ENCODE peak calls at places on chromosomes 16 and 17, in ten cellular contexts. T is ELF-1; U is HFF-Myc; R is CD8-positive, alpha-beta T cell; Q is stimulated activated CD4-positive, alpha-beta T cell treated with anti-CD3 and anti-CD28 coated beads, Interleukin-2, amount 100 ng/mL, for 4 hours; F is stimulated activated CD8-positive, alpha-beta memory T cell treated with anti-CD3 and anti-CD28 coated beads, Interleukin-7, amount 100 ng/mL, for 1 hour; Y is activated T-helper 2 cell treated with anti-CD3 and anti-CD28 coated beads, Interferon-gamma antibody, Interleukin-2, Interleukin-4, amounts not matched to agents 10 μg/mL and 5 μg/mL and 100 μg/mL, durations not matched to agents 14 hours and 24 hours and 36 hours; W is cardiac muscle cell; K is NCI-H1930; I is hippocampal formation. A is an unnamed sample.

GRCh38 chr16:86987746-86988670 is 329.2 kb downstream of the C16orf95 start:
- DNase-seq in T (no peak), U (no peak), R (no peak), Q (no peak), F (no peak), Y (no peak), W (no peak), K (no peak), I (no peak), A (no peak)

GRCh38 chr16:27977966-27978365 is 85.5 kb downstream of the GSG1L start:
- DNase-seq in T (no peak), U (no peak), R (no peak), Q (no peak), F (no peak), Y (no peak), W (no peak), K (no peak), I (no peak), A (no peak)

GRCh38 chr16:58464047-58464915 is 35.7 kb upstream of the NDRG4 start:
- DNase-seq in T (peak; percentile 46), U (no peak), R (no peak), Q (no peak), F (no peak), Y (no peak), W (peak; percentile 77), K (no peak), I (no peak), A (no peak)

GRCh38 chr17:32490101-32490482 is 3.3 kb downstream of the CDK5R1 start:
- DNase-seq in T (peak; percentile 20), U (no peak), R (no peak), Q (no peak), F (no peak), Y (no peak), W (no peak), K (no peak), I (no peak), A (no peak)

GRCh38 chr17:37555386-37555785 is 53.8 kb downstream of the SYNRG start:
- DNase-seq in T (no peak), U (no peak), R (no peak), Q (no peak), F (no peak), Y (no peak), W (no peak), K (no peak), I (no peak), A (no peak)

GRCh38 chr16:68370921-68371651 is 60.3 kb downstream of the PRMT7 start:
- DNase-seq in T (no peak), U (no peak), R (peak; percentile 22), Q (no peak), F (peak; percentile 19), Y (no peak), W (no peak), K (no peak), I (no peak), A (no peak)

GRCh38 chr17:69581061-69581955 is 166.8 kb downstream of the MAP2K6 start:
- DNase-seq in T (no peak), U (no peak), R (no peak), Q (no peak), F (no peak), Y (no peak), W (no peak), K (no peak), I (no peak), A (no peak)

GRCh38 chr16:67216612-67217490 is 10.1 kb upstream of the TMEM208 start:
- DNase-seq in T (no peak), U (no peak), R (no peak), Q (no peak), F (no peak), Y (no peak), W (no peak), K (no peak), I (no peak), A (no peak)

GRCh38 chr16:84729716-84730320 is 30.0 kb downstream of the USP10 start:
- DNase-seq in T (no peak), U (no peak), R (no peak), Q (no peak), F (no peak), Y (no peak), W (no peak), K (no peak), I (no peak), A (no peak)

GRCh38 chr17:56319531-56319930 is 166.3 kb downstream of the ANKFN1 start:
- DNase-seq in T (no peak), U (peak; percentile 31), R (no peak), Q (no peak), F (no peak), Y (no peak), W (peak; percentile 65), K (peak; percentile 32), I (no peak), A (no peak)

GRCh38 chr16:71807905-71808592 is 585 bp downstream of the AP1G1 start:
- DNase-seq in T (peak; percentile 66), U (no peak), R (no peak), Q (peak; percentile 51), F (no peak), Y (no peak), W (no peak), K (no peak), I (no peak), A (no peak)

GRCh38 chr16:9042943-9043680 is 48.3 kb upstream of the HAPSTR1 start:
- DNase-seq in T (no peak), U (no peak), R (no peak), Q (no peak), F (no peak), Y (no peak), W (no peak), K (no peak), I (no peak), A (no peak)

GRCh38 chr17:16287563-16288027 is 65.7 kb downstream of the CENPV start:
- DNase-seq in T (no peak), U (no peak), R (no peak), Q (no peak), F (no peak), Y (no peak), W (no peak), K (no peak), I (no peak), A (no peak)

GRCh38 chr17:21043296-21044232 is 753 bp upstream of the USP22 start:
- DNase-seq in T (peak; percentile 98), U (peak; percentile 90), R (peak; percentile 90), Q (peak; percentile 93), F (peak; percentile 85), Y (peak; percentile 96), W (peak; percentile 99), K (peak; percentile 86), I (peak; percentile 97), A (no peak)

GRCh38 chr17:63701477-63702222 is 1.7 kb upstream of the LIMD2 start:
- DNase-seq in T (no peak), U (no peak), R (peak; percentile 51), Q (peak; percentile 70), F (peak; percentile 38), Y (peak; percentile 72), W (no peak), K (no peak), I (peak; percentile 15), A (no peak)

GRCh38 chr17:956905-957304 is 22.7 kb downstream of the NXN start:
- DNase-seq in T (peak; percentile 60), U (no peak), R (no peak), Q (no peak), F (no peak), Y (no peak), W (peak; percentile 46), K (no peak), I (no peak), A (no peak)